ENCODE peak calls at places on chromosomes 7 and 10, in six cellular contexts. One of them, this sample, is unnamed.

GRCh38 chr7:139741813-139742344 is 35.9 kb downstream of the HIPK2 start:
- DNase-seq in stomach: no peak
- DNase-seq in omental fat pad: no peak
- DNase-seq in AG09319: no peak
- DNase-seq in cardiac muscle cell: no peak
- DNase-seq in astrocyte of the spinal cord: no peak
- DNase-seq in this sample: no peak

GRCh38 chr10:49285232-49285631 is 13.7 kb upstream of the C10orf71 start:
- DNase-seq in stomach: peak
- DNase-seq in cardiac muscle cell: no peak
- DNase-seq in AG09319: no peak
- DNase-seq in omental fat pad: no peak
- DNase-seq in astrocyte of the spinal cord: no peak
- DNase-seq in this sample: no peak

GRCh38 chr7:90740364-90740763 is 144.2 kb downstream of the CDK14 start:
- DNase-seq in stomach: no peak
- DNase-seq in omental fat pad: no peak
- DNase-seq in AG09319: no peak
- DNase-seq in cardiac muscle cell: no peak
- DNase-seq in astrocyte of the spinal cord: no peak
- DNase-seq in this sample: no peak

GRCh38 chr7:28533731-28534531 is 121.6 kb downstream of the CREB5 start:
- DNase-seq in stomach: no peak
- DNase-seq in cardiac muscle cell: peak
- DNase-seq in omental fat pad: no peak
- DNase-seq in AG09319: no peak
- DNase-seq in astrocyte of the spinal cord: peak
- DNase-seq in this sample: peak

GRCh38 chr7:55093674-55094073 is 74.9 kb downstream of the EGFR start:
- DNase-seq in astrocyte of the spinal cord: no peak
- DNase-seq in cardiac muscle cell: no peak
- DNase-seq in omental fat pad: no peak
- DNase-seq in AG09319: no peak
- DNase-seq in stomach: no peak
- DNase-seq in this sample: no peak

GRCh38 chr10:80603516-80603915 is 65.8 kb downstream of the SH2D4B start:
- DNase-seq in cardiac muscle cell: no peak
- DNase-seq in AG09319: no peak
- DNase-seq in stomach: no peak
- DNase-seq in astrocyte of the spinal cord: no peak
- DNase-seq in omental fat pad: no peak
- DNase-seq in this sample: no peak

GRCh38 chr7:108091461-108091831 is 38.7 kb downstream of the LAMB4 start:
- DNase-seq in omental fat pad: no peak
- DNase-seq in stomach: no peak
- DNase-seq in astrocyte of the spinal cord: no peak
- DNase-seq in AG09319: no peak
- DNase-seq in cardiac muscle cell: no peak
- DNase-seq in this sample: no peak

GRCh38 chr7:3207387-3207786 is 93.7 kb upstream of the SDK1 start:
- DNase-seq in AG09319: no peak
- DNase-seq in omental fat pad: no peak
- DNase-seq in astrocyte of the spinal cord: no peak
- DNase-seq in stomach: no peak
- DNase-seq in cardiac muscle cell: no peak
- DNase-seq in this sample: no peak

GRCh38 chr10:91313761-91314520 is 93.5 kb downstream of the PCGF5 start:
- DNase-seq in astrocyte of the spinal cord: peak
- DNase-seq in stomach: no peak
- DNase-seq in omental fat pad: no peak
- DNase-seq in AG09319: peak
- DNase-seq in cardiac muscle cell: peak
- DNase-seq in this sample: no peak